ENCODE peak calls at places on chromosomes 4 and X, in ten cellular contexts. One of them, this sample, is unnamed.

GRCh38 chr4:151583188-151583587 is 174.2 kb downstream of the FHIP1A start:
- DNase-seq in hepatocyte: no peak
- DNase-seq in MM.1S: no peak
- DNase-seq in PC-9: no peak
- DNase-seq in body of pancreas: no peak
- DNase-seq in adrenal gland: no peak
- DNase-seq in lower lobe of right lung: no peak
- DNase-seq in gastrocnemius medialis: no peak
- DNase-seq in esophagus squamous epithelium: no peak
- DNase-seq in ovary: no peak
- DNase-seq in this sample: no peak

GRCh38 chr4:54322817-54323417 is 93.8 kb downstream of the PDGFRA start:
- DNase-seq in ovary: peak; percentile 69
- DNase-seq in hepatocyte: peak; percentile 88
- DNase-seq in adrenal gland: peak; percentile 70
- DNase-seq in lower lobe of right lung: peak; percentile 64
- DNase-seq in body of pancreas: peak; percentile 78
- DNase-seq in MM.1S: peak; percentile 81
- DNase-seq in PC-9: no peak
- DNase-seq in gastrocnemius medialis: peak; percentile 23
- DNase-seq in esophagus squamous epithelium: no peak
- DNase-seq in this sample: no peak

GRCh38 chr4:163764569-163764968 is 270.1 kb downstream of the TMA16 start:
- DNase-seq in PC-9: no peak
- DNase-seq in lower lobe of right lung: no peak
- DNase-seq in body of pancreas: no peak
- DNase-seq in adrenal gland: no peak
- DNase-seq in esophagus squamous epithelium: no peak
- DNase-seq in MM.1S: no peak
- DNase-seq in ovary: no peak
- DNase-seq in hepatocyte: no peak
- DNase-seq in gastrocnemius medialis: no peak
- DNase-seq in this sample: no peak

GRCh38 chr4:189090174-189090814 is 850.4 kb upstream of the FRG1 start:
- DNase-seq in MM.1S: no peak
- DNase-seq in lower lobe of right lung: no peak
- DNase-seq in gastrocnemius medialis: no peak
- DNase-seq in body of pancreas: no peak
- DNase-seq in adrenal gland: no peak
- DNase-seq in PC-9: no peak
- DNase-seq in esophagus squamous epithelium: no peak
- DNase-seq in ovary: no peak
- DNase-seq in hepatocyte: peak; percentile 13
- DNase-seq in this sample: no peak

GRCh38 chr4:127211377-127212268 is 421.1 kb upstream of the INTU start:
- DNase-seq in body of pancreas: no peak
- DNase-seq in esophagus squamous epithelium: no peak
- DNase-seq in gastrocnemius medialis: no peak
- DNase-seq in MM.1S: no peak
- DNase-seq in adrenal gland: no peak
- DNase-seq in ovary: no peak
- DNase-seq in lower lobe of right lung: no peak
- DNase-seq in hepatocyte: no peak
- DNase-seq in PC-9: peak; percentile 13
- DNase-seq in this sample: no peak

GRCh38 chr4:1569461-1570151 is 114.5 kb downstream of the FAM53A start:
- DNase-seq in PC-9: no peak
- DNase-seq in lower lobe of right lung: no peak
- DNase-seq in hepatocyte: no peak
- DNase-seq in adrenal gland: no peak
- DNase-seq in gastrocnemius medialis: no peak
- DNase-seq in esophagus squamous epithelium: no peak
- DNase-seq in ovary: no peak
- DNase-seq in body of pancreas: no peak
- DNase-seq in MM.1S: no peak
- DNase-seq in this sample: peak; percentile 36

GRCh38 chr4:16029329-16029728 is 54.5 kb downstream of the PROM1 start:
- DNase-seq in adrenal gland: no peak
- DNase-seq in ovary: no peak
- DNase-seq in body of pancreas: no peak
- DNase-seq in MM.1S: no peak
- DNase-seq in esophagus squamous epithelium: no peak
- DNase-seq in PC-9: no peak
- DNase-seq in gastrocnemius medialis: no peak
- DNase-seq in hepatocyte: no peak
- DNase-seq in lower lobe of right lung: no peak
- DNase-seq in this sample: no peak

GRCh38 chr4:17332483-17332882 is 179.4 kb downstream of the QDPR start:
- DNase-seq in ovary: no peak
- DNase-seq in lower lobe of right lung: no peak
- DNase-seq in MM.1S: no peak
- DNase-seq in hepatocyte: no peak
- DNase-seq in adrenal gland: no peak
- DNase-seq in PC-9: no peak
- DNase-seq in body of pancreas: no peak
- DNase-seq in esophagus squamous epithelium: no peak
- DNase-seq in gastrocnemius medialis: no peak
- DNase-seq in this sample: no peak

GRCh38 chrX:46913710-46914109 is 1.5 kb downstream of the JADE3 start:
- DNase-seq in hepatocyte: peak; percentile 30
- DNase-seq in ovary: peak; percentile 25
- DNase-seq in gastrocnemius medialis: no peak
- DNase-seq in lower lobe of right lung: peak; percentile 39
- DNase-seq in MM.1S: no peak
- DNase-seq in adrenal gland: peak; percentile 62
- DNase-seq in body of pancreas: peak; percentile 33
- DNase-seq in esophagus squamous epithelium: no peak
- DNase-seq in PC-9: peak; percentile 48
- DNase-seq in this sample: no peak

GRCh38 chr4:106266201-106266600 is 49.8 kb downstream of the TBCK start:
- DNase-seq in hepatocyte: peak; percentile 61
- DNase-seq in esophagus squamous epithelium: no peak
- DNase-seq in body of pancreas: no peak
- DNase-seq in MM.1S: peak; percentile 52
- DNase-seq in PC-9: no peak
- DNase-seq in ovary: no peak
- DNase-seq in gastrocnemius medialis: no peak
- DNase-seq in lower lobe of right lung: no peak
- DNase-seq in adrenal gland: no peak
- DNase-seq in this sample: no peak

GRCh38 chr4:3532714-3533336 is 603 bp upstream of the LRPAP1 start:
- DNase-seq in hepatocyte: peak; percentile 2
- DNase-seq in esophagus squamous epithelium: no peak
- DNase-seq in lower lobe of right lung: no peak
- DNase-seq in PC-9: no peak
- DNase-seq in gastrocnemius medialis: no peak
- DNase-seq in MM.1S: no peak
- DNase-seq in adrenal gland: no peak
- DNase-seq in ovary: no peak
- DNase-seq in body of pancreas: no peak
- DNase-seq in this sample: no peak

GRCh38 chrX:129934461-129934860 is 28.5 kb downstream of the UTP14A start:
- DNase-seq in hepatocyte: no peak
- DNase-seq in adrenal gland: no peak
- DNase-seq in gastrocnemius medialis: no peak
- DNase-seq in MM.1S: no peak
- DNase-seq in ovary: no peak
- DNase-seq in esophagus squamous epithelium: no peak
- DNase-seq in PC-9: no peak
- DNase-seq in lower lobe of right lung: no peak
- DNase-seq in body of pancreas: no peak
- DNase-seq in this sample: no peak

GRCh38 chrX:71997320-71997719 is 86.7 kb downstream of the NHSL2 start:
- DNase-seq in esophagus squamous epithelium: no peak
- DNase-seq in MM.1S: no peak
- DNase-seq in hepatocyte: no peak
- DNase-seq in PC-9: no peak
- DNase-seq in lower lobe of right lung: no peak
- DNase-seq in gastrocnemius medialis: no peak
- DNase-seq in ovary: no peak
- DNase-seq in adrenal gland: no peak
- DNase-seq in body of pancreas: no peak
- DNase-seq in this sample: no peak

GRCh38 chr4:14792702-14793227 is 209.5 kb upstream of the CPEB2 start:
- DNase-seq in MM.1S: no peak
- DNase-seq in lower lobe of right lung: no peak
- DNase-seq in adrenal gland: no peak
- DNase-seq in body of pancreas: no peak
- DNase-seq in gastrocnemius medialis: no peak
- DNase-seq in hepatocyte: no peak
- DNase-seq in PC-9: no peak
- DNase-seq in ovary: no peak
- DNase-seq in esophagus squamous epithelium: no peak
- DNase-seq in this sample: no peak

GRCh38 chr4:126306152-126306869 is 991.6 kb downstream of the FAT4 start:
- DNase-seq in gastrocnemius medialis: peak; percentile 8
- DNase-seq in adrenal gland: no peak
- DNase-seq in body of pancreas: peak; percentile 11
- DNase-seq in lower lobe of right lung: no peak
- DNase-seq in MM.1S: no peak
- DNase-seq in ovary: peak; percentile 22
- DNase-seq in hepatocyte: no peak
- DNase-seq in esophagus squamous epithelium: no peak
- DNase-seq in PC-9: no peak
- DNase-seq in this sample: no peak

DNA sequence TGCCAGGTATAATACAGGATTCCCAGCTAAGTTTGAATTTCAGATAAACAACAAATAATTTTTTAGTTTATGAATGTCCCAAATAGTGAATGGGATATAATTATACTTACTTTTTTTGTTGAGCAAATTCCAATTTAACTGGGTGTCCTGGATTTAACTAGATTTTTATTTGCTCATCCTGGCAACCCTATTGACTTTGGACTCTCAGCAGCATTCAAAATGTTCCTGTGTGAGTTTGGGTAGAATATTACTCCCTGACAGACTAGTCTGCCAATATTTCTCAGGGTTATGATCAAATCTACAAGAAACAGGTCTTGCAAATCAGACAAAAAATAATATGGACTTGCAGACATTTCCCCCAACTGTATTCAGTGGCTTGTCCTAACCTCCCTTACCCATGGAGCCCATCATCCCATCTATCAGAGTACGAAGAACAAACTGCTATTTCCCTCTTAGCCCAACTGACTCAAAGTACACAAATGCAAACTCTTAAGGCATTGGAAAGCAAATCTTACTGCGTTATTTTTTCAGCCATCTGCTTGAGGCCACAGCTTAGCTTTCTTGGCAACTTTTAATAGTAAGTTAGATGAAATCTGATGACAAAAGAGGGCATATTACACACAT is 20.7 kb downstream of the SETD7 start:
- DNase-seq in ovary: no peak
- DNase-seq in gastrocnemius medialis: no peak
- DNase-seq in body of pancreas: no peak
- DNase-seq in lower lobe of right lung: no peak
- DNase-seq in MM.1S: no peak
- DNase-seq in esophagus squamous epithelium: no peak
- DNase-seq in PC-9: no peak
- DNase-seq in adrenal gland: no peak
- DNase-seq in hepatocyte: no peak
- DNase-seq in this sample: no peak
- H3K4me3 ChIP-seq in ovary: no peak overlapping the region
- H3K4me3 ChIP-seq in gastrocnemius medialis: no peak overlapping the region
- H3K4me3 ChIP-seq in body of pancreas: no peak overlapping the region
- H3K4me3 ChIP-seq in lower lobe of right lung: no peak overlapping the region
- H3K4me3 ChIP-seq in MM.1S: no peak overlapping the region
- H3K4me3 ChIP-seq in esophagus squamous epithelium: no peak overlapping the region
- H3K4me3 ChIP-seq in PC-9: no peak overlapping the region
- H3K4me3 ChIP-seq in adrenal gland: no peak overlapping the region
- H3K4me3 ChIP-seq in hepatocyte: no peak overlapping the region
- H3K4me3 ChIP-seq in this sample: no peak overlapping the region

DNA sequence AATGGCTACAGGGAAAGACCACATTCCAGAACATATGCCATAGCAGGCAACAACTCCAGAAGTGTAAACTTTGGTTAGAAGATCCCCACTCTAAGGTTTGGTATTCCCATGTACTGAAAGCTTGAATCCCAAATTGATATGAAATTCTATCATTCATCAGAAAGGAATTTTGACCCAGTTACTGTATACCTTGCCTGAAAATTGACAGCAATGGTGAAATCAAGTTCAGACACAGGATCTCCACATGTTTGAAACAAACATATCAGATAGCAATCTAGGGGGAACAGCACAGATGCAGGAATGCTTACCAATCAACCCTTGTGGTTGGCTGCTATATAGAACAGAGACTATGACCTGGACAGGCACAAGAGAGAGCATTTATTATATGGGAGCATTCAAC is 6.5 kb downstream of the USP26 start:
- DNase-seq in PC-9: peak; percentile 35
- DNase-seq in gastrocnemius medialis: no peak
- DNase-seq in ovary: no peak
- DNase-seq in body of pancreas: no peak
- DNase-seq in esophagus squamous epithelium: no peak
- DNase-seq in MM.1S: no peak
- DNase-seq in lower lobe of right lung: no peak
- DNase-seq in hepatocyte: no peak
- DNase-seq in adrenal gland: no peak
- DNase-seq in this sample: no peak
- H3K27ac ChIP-seq in PC-9: peak overlapping the region; percentile 28
- H3K27ac ChIP-seq in gastrocnemius medialis: no peak overlapping the region
- H3K27ac ChIP-seq in ovary: no peak overlapping the region
- H3K27ac ChIP-seq in body of pancreas: no peak overlapping the region
- H3K27ac ChIP-seq in esophagus squamous epithelium: no peak overlapping the region
- H3K27ac ChIP-seq in MM.1S: no peak overlapping the region
- H3K27ac ChIP-seq in lower lobe of right lung: no peak overlapping the region
- H3K27ac ChIP-seq in hepatocyte: no peak overlapping the region
- H3K27ac ChIP-seq in adrenal gland: no peak overlapping the region
- H3K27ac ChIP-seq in this sample: peak overlapping the region; percentile 74

DNA sequence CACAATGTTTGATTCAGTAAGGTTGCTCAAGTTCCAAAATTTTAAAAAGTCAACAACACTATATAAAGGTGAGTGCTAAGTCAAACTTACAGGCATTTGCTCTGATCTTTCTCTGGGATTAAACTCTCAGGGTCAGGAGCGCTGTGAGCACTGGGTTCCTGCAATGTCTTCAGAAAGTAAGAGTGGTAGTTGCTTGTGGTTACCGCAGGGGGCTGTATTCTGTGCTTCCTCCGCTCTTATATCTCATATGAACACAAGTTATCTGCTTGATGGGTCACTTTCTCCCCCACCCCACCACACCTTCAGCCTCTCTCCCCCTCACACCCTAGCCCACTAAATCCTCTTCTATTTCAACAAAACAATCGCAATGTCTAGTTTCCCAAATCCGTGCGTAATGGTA is 116.4 kb upstream of the IGSF1 start:
- DNase-seq in hepatocyte: no peak
- DNase-seq in MM.1S: no peak
- DNase-seq in ovary: no peak
- DNase-seq in lower lobe of right lung: no peak
- DNase-seq in body of pancreas: no peak
- DNase-seq in adrenal gland: no peak
- DNase-seq in esophagus squamous epithelium: no peak
- DNase-seq in PC-9: no peak
- DNase-seq in gastrocnemius medialis: no peak
- DNase-seq in this sample: no peak
- TF ChIP-seq CTCF in hepatocyte: no peak
- TF ChIP-seq CTCF in MM.1S: no peak
- TF ChIP-seq CTCF in ovary: no peak
- TF ChIP-seq CTCF in lower lobe of right lung: no peak
- TF ChIP-seq CTCF in body of pancreas: no peak
- TF ChIP-seq CTCF in adrenal gland: no peak
- TF ChIP-seq CTCF in esophagus squamous epithelium: no peak
- TF ChIP-seq CTCF in PC-9: no peak
- TF ChIP-seq CTCF in gastrocnemius medialis: no peak
- TF ChIP-seq CTCF in this sample: no peak

GRCh38 chr4:168514249-168514852 is 17.5 kb downstream of the PALLD start:
- DNase-seq in MM.1S: peak; percentile 35
- DNase-seq in PC-9: peak; percentile 43
- DNase-seq in lower lobe of right lung: no peak
- DNase-seq in gastrocnemius medialis: no peak
- DNase-seq in hepatocyte: peak; percentile 67
- DNase-seq in esophagus squamous epithelium: no peak
- DNase-seq in body of pancreas: no peak
- DNase-seq in ovary: no peak
- DNase-seq in adrenal gland: no peak
- DNase-seq in this sample: no peak
- H3K4me3 ChIP-seq in MM.1S: no peak overlapping the region
- H3K4me3 ChIP-seq in PC-9: no peak overlapping the region
- H3K4me3 ChIP-seq in lower lobe of right lung: no peak overlapping the region
- H3K4me3 ChIP-seq in gastrocnemius medialis: no peak overlapping the region
- H3K4me3 ChIP-seq in hepatocyte: no peak overlapping the region
- H3K4me3 ChIP-seq in esophagus squamous epithelium: no peak overlapping the region
- H3K4me3 ChIP-seq in body of pancreas: no peak overlapping the region
- H3K4me3 ChIP-seq in ovary: no peak overlapping the region
- H3K4me3 ChIP-seq in adrenal gland: no peak overlapping the region
- H3K4me3 ChIP-seq in this sample: no peak overlapping the region

This sample was measured in RWPE2.